ENCODE peak calls at places on chromosomes 13 and 19, in eight cellular contexts. S is stimulated activated CD4-positive, alpha-beta T cell treated with anti-CD3 and anti-CD28 coated beads, Interleukin-4, amount 100 ng/mL, for 48 hours; O is posterior vena cava; D is astrocyte of the spinal cord; I is activated B cell treated with CpG ODN at 0.5 μM for 24 hours; Q is left ventricle myocardium inferior; R is EL; B is AG04449. L is an unnamed sample.

GRCh38 chr13:30696278-30697176 is 38.8 kb upstream of the ALOX5AP start:
- DNase-seq in Q (peak), R (peak), D (peak), B (no peak), O (no peak), S (no peak), I (no peak), L (peak)

GRCh38 chr19:55683449-55684261 is 8.6 kb downstream of the EPN1 start:
- DNase-seq in Q (no peak), D (no peak), O (no peak), B (no peak), S (no peak), R (no peak), I (no peak), L (no peak)

GRCh38 chr13:45194081-45194939 is 6.5 kb downstream of the KCTD4 start:
- DNase-seq in O (peak), D (peak), I (no peak), S (no peak), R (no peak), Q (peak), B (no peak), L (peak)

GRCh38 chr19:8302734-8303133 is 5.4 kb downstream of the CD320 start:
- DNase-seq in R (no peak), I (peak), S (no peak), Q (no peak), O (peak), D (no peak), B (no peak), L (no peak)

GRCh38 chr19:47581605-47582319 is 8.8 kb upstream of the ZNF541 start:
- DNase-seq in O (no peak), Q (no peak), B (no peak), R (no peak), I (no peak), D (no peak), S (no peak), L (no peak)

GRCh38 chr19:10433131-10433536 is 12.8 kb downstream of the PDE4A start:
- DNase-seq in R (no peak), S (no peak), D (no peak), O (no peak), I (no peak), Q (no peak), B (no peak), L (no peak)

GRCh38 chr19:32258167-32258566 is 87.2 kb upstream of the ZNF507 start:
- DNase-seq in O (no peak), D (no peak), S (no peak), R (no peak), Q (no peak), B (no peak), I (no peak), L (no peak)

GRCh38 chr13:65892859-65893258 is 1337.3 kb downstream of the PCDH9 start:
- DNase-seq in B (no peak), I (no peak), R (no peak), O (no peak), Q (no peak), D (no peak), S (no peak), L (no peak)

GRCh38 chr19:46350758-46351159 is 3.9 kb downstream of the PPP5C start:
- DNase-seq in R (no peak), I (no peak), S (peak), B (no peak), Q (no peak), O (peak), D (no peak), L (peak)

GRCh38 chr19:2391118-2391725 is 31.2 kb downstream of the TMPRSS9 start:
- DNase-seq in B (peak), R (peak), D (peak), O (no peak), Q (no peak), S (no peak), I (no peak), L (no peak)

GRCh38 chr19:29836409-29836825 is 24.6 kb downstream of the CCNE1 start:
- DNase-seq in D (no peak), Q (no peak), R (no peak), S (peak), B (no peak), O (peak), I (no peak), L (peak)

GRCh38 chr19:37817180-37817911 is 38.0 kb upstream of the ZNF573 start:
- DNase-seq in D (peak), R (peak), Q (peak), I (peak), S (no peak), O (peak), B (no peak), L (peak)

GRCh38 chr13:26855071-26855470 is 94.5 kb upstream of the GPR12 start:
- DNase-seq in D (no peak), I (no peak), S (no peak), O (no peak), R (no peak), B (no peak), Q (no peak), L (no peak)

GRCh38 chr19:4660181-4660791 is 9.9 kb downstream of the MYDGF start:
- DNase-seq in S (no peak), D (no peak), O (no peak), I (no peak), R (peak), B (no peak), Q (no peak), L (no peak)

GRCh38 chr13:100506154-100506553 is 82.4 kb downstream of the GGACT start:
- DNase-seq in Q (no peak), O (no peak), I (no peak), D (no peak), S (peak), B (no peak), R (no peak), L (no peak)

GRCh38 chr13:108964601-108965000 is 335.2 kb downstream of the MYO16 start:
- DNase-seq in S (no peak), O (no peak), D (no peak), Q (no peak), I (no peak), B (no peak), R (no peak), L (no peak)

GRCh38 chr13:75507027-75508001 is 25.3 kb upstream of the TBC1D4 start:
- DNase-seq in Q (no peak), S (no peak), B (no peak), D (no peak), O (no peak), R (no peak), I (no peak), L (no peak)

GRCh38 chr19:52190679-52191293 is 934 bp downstream of the PPP2R1A start:
- DNase-seq in Q (no peak), O (no peak), R (peak), I (peak), B (no peak), D (no peak), S (no peak), L (peak)

GRCh38 chr19:52670046-52670445 is 31.9 kb upstream of the ZNF83 start:
- DNase-seq in B (no peak), R (no peak), O (no peak), Q (no peak), S (no peak), I (no peak), D (no peak), L (no peak)

GRCh38 chr13:113022391-113023216 is 53.6 kb downstream of the MCF2L start:
- DNase-seq in D (no peak), Q (no peak), R (no peak), I (no peak), S (no peak), O (no peak), B (no peak), L (no peak)

GRCh38 chr13:57857945-57858344 is 226.4 kb downstream of the PCDH17 start:
- DNase-seq in Q (no peak), R (no peak), D (no peak), O (no peak), S (no peak), B (no peak), I (no peak), L (no peak)

GRCh38 chr13:45398862-45399261 is 19.3 kb downstream of the SLC25A30 start:
- DNase-seq in D (no peak), O (no peak), I (no peak), B (no peak), S (no peak), R (no peak), Q (no peak), L (no peak)

GRCh38 chr13:104961246-104961645 is 1574.2 kb downstream of the EFNB2 start:
- DNase-seq in D (no peak), Q (no peak), B (no peak), S (no peak), R (no peak), O (peak), I (no peak), L (no peak)

GRCh38 chr19:32605544-32605943 is 24.6 kb downstream of the PDCD5 start:
- DNase-seq in R (no peak), Q (no peak), D (no peak), B (no peak), O (no peak), S (no peak), I (no peak), L (no peak)

GRCh38 chr19:16920816-16921529 is 32.2 kb downstream of the F2RL3 start:
- DNase-seq in R (peak), B (peak), D (peak), Q (no peak), S (no peak), O (peak), I (no peak), L (peak)

GRCh38 chr19:18488838-18489626 is 32.8 kb downstream of the ELL start:
- DNase-seq in R (no peak), Q (no peak), D (no peak), I (no peak), O (no peak), B (no peak), S (no peak), L (no peak)

GRCh38 chr19:4029247-4029614 is 21.7 kb downstream of the PIAS4 start:
- DNase-seq in O (no peak), S (no peak), I (no peak), Q (no peak), D (no peak), B (no peak), R (no peak), L (peak)

GRCh38 chr13:21917046-21918010 is 246.5 kb downstream of the FGF9 start:
- DNase-seq in B (no peak), I (no peak), R (no peak), O (no peak), S (no peak), D (no peak), Q (no peak), L (no peak)

GRCh38 chr13:34300559-34300958 is 482.6 kb downstream of the RFC3 start:
- DNase-seq in D (peak), Q (no peak), B (no peak), R (peak), I (no peak), S (no peak), O (no peak), L (no peak)

GRCh38 chr19:46537136-46538097 is 41.8 kb upstream of the PNMA8B start:
- DNase-seq in O (no peak), S (peak), B (no peak), D (no peak), I (peak), Q (peak), R (peak), L (no peak)

GRCh38 chr19:50679177-50680125 is 30.2 kb downstream of the C19orf81 start:
- DNase-seq in D (peak), O (peak), S (peak), R (peak), B (no peak), Q (peak), I (peak), L (peak)

GRCh38 chr19:35704218-35704617 is at the start of gene ZBTB32:
- DNase-seq in D (peak), S (no peak), I (no peak), R (peak), B (no peak), O (no peak), Q (no peak), L (no peak)

GRCh38 chr13:40026174-40026585 is 370.7 kb downstream of the COG6 start:
- DNase-seq in S (peak), B (no peak), O (no peak), D (peak), I (no peak), Q (no peak), R (no peak), L (no peak)

GRCh38 chr13:49533011-49533410 is 37.3 kb downstream of the PHF11 start:
- DNase-seq in I (no peak), Q (no peak), O (no peak), B (no peak), S (no peak), R (no peak), D (no peak), L (no peak)

GRCh38 chr19:49064768-49065611 is at the start of gene NTF4:
- DNase-seq in O (no peak), R (peak), I (no peak), D (no peak), B (no peak), Q (no peak), S (no peak), L (no peak)

GRCh38 chr19:49488046-49488862 is 846 bp downstream of the RPL13A start:
- DNase-seq in D (no peak), B (no peak), Q (no peak), R (peak), O (no peak), I (no peak), S (no peak), L (no peak)

GRCh38 chr13:33953781-33954180 is 135.8 kb downstream of the RFC3 start:
- DNase-seq in O (no peak), R (peak), I (no peak), S (no peak), B (no peak), Q (no peak), D (no peak), L (no peak)